ENCODE peak calls at places on chromosomes 4 and X, in nine cellular contexts. O is suprapubic skin; T is left lung; Q is CD4-positive, alpha-beta memory T cell; E is HAP-1; H is upper lobe of right lung; A is CD4-positive, CD25-positive, alpha-beta regulatory T cell; U is mammary epithelial cell; Y is keratinocyte. B is an unnamed sample. For H3K4me1, H3K27me3 and H3K9me3, the result is how much of the 10 kb centered on the place peaks cover.

GRCh38 chr4:99117876-99118693 is 26.0 kb downstream of the ADH4 start:
- DNase-seq in T (no peak), Y (no peak), U (no peak), A (no peak), Q (peak), O (no peak), H (no peak), E (peak), B (no peak)

GRCh38 chr4:82850684-82851083 is 40.3 kb downstream of the SEC31A start:
- DNase-seq in E (no peak), H (no peak), T (no peak), Q (no peak), Y (no peak), O (no peak), A (no peak), U (no peak), B (no peak)

GRCh38 chr4:156941940-156942548 is 29.6 kb downstream of the PDGFC start:
- DNase-seq in O (no peak), A (no peak), U (peak), Y (no peak), H (peak), E (peak), Q (no peak), T (peak), B (peak)

GRCh38 chr4:24394041-24394440 is 190.3 kb downstream of the DHX15 start:
- DNase-seq in T (no peak), O (no peak), H (no peak), Q (no peak), E (no peak), Y (peak), U (no peak), A (no peak), B (no peak)

GRCh38 chrX:54180403-54180802 is 2.7 kb downstream of the FAM120C start:
- DNase-seq in E (no peak), U (no peak), A (no peak), Y (no peak), T (no peak), H (no peak), O (no peak), Q (no peak), B (no peak)

GRCh38 chrX:132216806-132217202 is 2.4 kb downstream of the RAP2C start:
- DNase-seq in H (no peak), E (peak), Y (no peak), T (no peak), O (no peak), U (peak), Q (peak), A (peak), B (no peak)

GRCh38 chr4:99617374-99617773 is 40.3 kb downstream of the C4orf54 start:
- DNase-seq in A (no peak), U (no peak), Y (no peak), O (no peak), E (no peak), Q (no peak), T (no peak), H (no peak), B (no peak)

GRCh38 chrX:25726539-25726938 is 411.6 kb upstream of the MAGEB18 start:
- DNase-seq in E (no peak), Y (no peak), O (no peak), Q (no peak), U (no peak), A (no peak), H (no peak), T (no peak), B (no peak)

GRCh38 chr4:11232004-11232403 is 196.7 kb downstream of the HS3ST1 start:
- DNase-seq in U (no peak), A (no peak), E (no peak), Q (no peak), O (no peak), Y (no peak), H (no peak), T (no peak), B (no peak)

GRCh38 chr4:184169225-184169867 is 48.3 kb downstream of the ENPP6 start:
- DNase-seq in U (no peak), A (no peak), T (no peak), E (no peak), Y (no peak), Q (no peak), H (no peak), O (no peak), B (no peak)

GRCh38 chr4:65865489-65865888 is 195.2 kb upstream of the EPHA5 start:
- DNase-seq in O (no peak), Y (no peak), U (peak), A (no peak), H (no peak), E (peak), Q (no peak), T (no peak), B (peak)

GRCh38 chr4:10761903-10762302 is 77.3 kb upstream of the CLNK start:
- DNase-seq in H (no peak), E (no peak), Q (no peak), O (no peak), T (no peak), Y (no peak), U (no peak), A (no peak), B (no peak)

GRCh38 chr4:126144838-126145237 is 830.1 kb downstream of the FAT4 start:
- DNase-seq in O (no peak), T (no peak), Y (no peak), H (no peak), Q (no peak), E (no peak), A (no peak), U (no peak), B (no peak)

GRCh38 chr4:48635310-48635709 is 144.8 kb downstream of the FRYL start:
- DNase-seq in A (no peak), Q (no peak), T (no peak), H (no peak), O (no peak), Y (peak), U (peak), E (no peak), B (no peak)

GRCh38 chr4:38837849-38838248 is 18.8 kb downstream of the TLR6 start:
- DNase-seq in O (no peak), Q (peak), Y (no peak), A (no peak), T (no peak), E (no peak), U (peak), H (no peak), B (no peak)

GRCh38 chrX:70096052-70096451 is 33.8 kb downstream of the OTUD6A start:
- DNase-seq in Y (no peak), U (peak), T (no peak), E (no peak), H (no peak), A (no peak), Q (no peak), O (no peak), B (no peak)

GRCh38 chr4:113468165-113469022 is 293.1 kb downstream of the CAMK2D start:
- DNase-seq in H (peak), A (no peak), T (peak), O (no peak), U (peak), Y (peak), Q (no peak), E (no peak), B (peak)

GRCh38 chrX:123860983-123861382 is 1.1 kb downstream of the XIAP start:
- DNase-seq in A (no peak), Q (no peak), E (no peak), O (no peak), U (peak), Y (no peak), T (no peak), H (no peak), B (no peak)

GRCh38 chr4:173272987-173273386 is 61.2 kb downstream of the HMGB2 start:
- DNase-seq in O (no peak), T (no peak), E (no peak), U (peak), Q (no peak), A (no peak), Y (no peak), H (no peak), B (no peak)

GRCh38 chr4:47642985-47643745 is 158.1 kb downstream of the ATP10D start:
- DNase-seq in T (no peak), E (no peak), A (no peak), H (no peak), Y (no peak), O (no peak), Q (no peak), U (no peak), B (no peak)

GRCh38 chr4:129358571-129358970 is 262.6 kb downstream of the C4orf33 start:
- DNase-seq in E (no peak), U (peak), Q (no peak), A (no peak), O (no peak), H (no peak), T (no peak), Y (no peak), B (no peak)

GRCh38 chr4:185657191-185657590 is 121.9 kb upstream of the PDLIM3 start:
- DNase-seq in O (no peak), U (no peak), E (no peak), Q (no peak), T (no peak), Y (no peak), A (no peak), H (no peak), B (no peak)

GRCh38 chr4:69860007-69860406 is at the start of gene SULT1E1:
- DNase-seq in E (no peak), U (peak), H (no peak), A (no peak), Y (peak), T (no peak), O (no peak), Q (no peak), B (no peak)

GRCh38 chr4:80189956-80190671 is 7.2 kb upstream of the PRDM8 start:
- DNase-seq in H (no peak), E (no peak), A (no peak), O (no peak), Q (no peak), T (no peak), Y (no peak), U (no peak), B (no peak)

GRCh38 chr4:78757574-78757973 is 18.6 kb upstream of the BMP2K start:
- DNase-seq in Q (no peak), H (no peak), O (no peak), Y (no peak), A (no peak), U (no peak), T (no peak), E (no peak), B (no peak)

GRCh38 chr4:86556791-86557415 is 37.2 kb upstream of the PTPN13 start:
- DNase-seq in Q (no peak), O (no peak), T (no peak), A (no peak), U (peak), H (no peak), E (no peak), Y (no peak), B (no peak)

GRCh38 chrX:31227250-31227649 is 155.4 kb upstream of the FTHL17 start:
- DNase-seq in A (no peak), T (no peak), Y (no peak), H (no peak), U (no peak), E (no peak), O (no peak), Q (no peak), B (no peak)

GRCh38 chrX:134746379-134746723 is 88.1 kb upstream of the PLAC1 start:
- DNase-seq in H (no peak), E (no peak), A (no peak), Y (no peak), T (no peak), O (no peak), Q (no peak), U (no peak), B (no peak)

GRCh38 chr4:163048447-163048846 is 118.2 kb downstream of the NAF1 start:
- DNase-seq in U (peak), Q (no peak), H (no peak), E (peak), O (no peak), T (no peak), Y (no peak), A (no peak), B (no peak)

GRCh38 chrX:118726887-118727685 is at the start of gene IL13RA1:
- DNase-seq in A (no peak), O (peak), Q (no peak), Y (peak), H (peak), U (peak), E (peak), T (peak), B (no peak)

GRCh38 chr4:170497729-170498128 is 408.0 kb upstream of the AADAT start:
- DNase-seq in A (no peak), E (no peak), O (no peak), Q (no peak), Y (no peak), U (no peak), T (no peak), H (no peak), B (no peak)

GRCh38 chrX:74505437-74505836 is 84.1 kb downstream of the SLC16A2 start:
- DNase-seq in T (no peak), H (no peak), Y (no peak), E (no peak), U (no peak), Q (no peak), A (no peak), O (no peak), B (no peak)

GRCh38 chr4:113447695-113448265 is 313.8 kb downstream of the CAMK2D start:
- DNase-seq in E (no peak), Q (no peak), H (no peak), Y (no peak), O (no peak), A (no peak), U (no peak), T (peak), B (no peak)

GRCh38 chrX:154598656-154599055 is 13.7 kb downstream of the CTAG1A start:
- DNase-seq in A (no peak), H (no peak), O (no peak), Y (no peak), Q (no peak), T (no peak), U (no peak), E (no peak), B (no peak)

GRCh38 chr4:25884040-25884788 is 21.4 kb upstream of the SEL1L3 start:
- DNase-seq in U (peak), O (peak), E (no peak), Y (peak), A (no peak), T (no peak), Q (no peak), H (no peak), B (no peak)

GRCh38 chrX:123215397-123216089 is 31.5 kb downstream of the GRIA3 start:
- DNase-seq in O (no peak), H (no peak), U (no peak), A (no peak), Q (no peak), Y (no peak), T (no peak), E (no peak), B (no peak)

GRCh38 chrX:141341341-141341740 is 99.0 kb upstream of the SPANXC start:
- DNase-seq in T (no peak), U (peak), Y (no peak), O (no peak), A (no peak), H (no peak), E (no peak), Q (no peak), B (no peak)

DNA sequence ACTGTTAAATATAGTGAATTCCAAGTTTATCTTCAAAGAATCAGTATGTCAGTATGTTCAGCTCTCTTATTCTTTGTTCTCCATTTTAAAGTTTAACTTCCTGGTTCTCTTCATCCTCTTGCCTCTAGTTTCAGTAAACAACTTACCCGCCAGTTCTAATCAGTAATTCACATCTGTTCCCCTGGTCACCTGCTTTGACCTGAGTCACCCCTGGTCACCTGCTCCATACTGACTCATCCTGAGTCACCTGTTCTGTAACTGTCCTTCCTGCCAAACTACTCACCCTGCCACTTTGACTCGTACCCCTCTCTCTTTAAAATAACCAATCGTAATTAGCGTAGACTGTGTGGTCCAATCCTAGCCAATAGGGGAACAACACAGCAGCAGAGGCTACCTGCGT is 992.7 kb upstream of the HS3ST1 start:
- DNase-seq in Y (no peak), E (no peak), Q (no peak), H (no peak), A (no peak), U (peak), O (no peak), T (no peak), B (no peak)
- H3K4me1 ChIP-seq in Y (under half), E (under half), Q (under half), H (under half), A (under half), U (under half), O (under half), T (under half), B (under half)

GRCh38 chr4:13674971-13675370 is 47.4 kb upstream of the BOD1L1 start:
- DNase-seq in A (no peak), O (no peak), T (no peak), Q (no peak), U (no peak), E (no peak), Y (no peak), H (no peak), B (no peak)
- H3K27me3 ChIP-seq in A (under half), O (under half), T (under half), Q (under half), U (under half), E (under half), Y (under half), H (under half), B (under half)

GRCh38 chrX:47460561-47460960 is 22.5 kb downstream of the ZNF41 start:
- DNase-seq in U (no peak), E (no peak), T (no peak), O (no peak), Y (no peak), A (no peak), H (no peak), Q (no peak), B (no peak)
- H3K9me3 ChIP-seq in U (under half), E (under half), T (under half), O (under half), Y (under half), A (under half), H (under half), Q (under half), B (under half)

GRCh38 chr4:4856071-4857000 is 3.1 kb upstream of the MSX1 start:
- DNase-seq in Y (no peak), O (peak), Q (no peak), A (no peak), T (peak), H (peak), E (no peak), U (no peak), B (no peak)
- H3K4me1 ChIP-seq in Y (under half), O (half or more), Q (half or more), A (half or more), T (under half), H (under half), E (under half), U (under half), B (under half)

GRCh38 chrX:73446831-73447230 is at the start of gene CDX4:
- DNase-seq in O (no peak), U (no peak), Y (no peak), H (no peak), E (no peak), A (no peak), Q (no peak), T (no peak), B (no peak)
- H3K27me3 ChIP-seq in O (under half), U (under half), Y (under half), H (under half), E (under half), A (under half), Q (under half), T (under half), B (under half)

GRCh38 chrX:56000729-56001128 is 231.4 kb upstream of the KLF8 start:
- DNase-seq in Y (no peak), H (no peak), A (no peak), Q (no peak), U (no peak), T (no peak), E (no peak), O (no peak), B (no peak)

GRCh38 chrX:56000169-56000568 is 232.0 kb upstream of the KLF8 start:
- DNase-seq in U (no peak), E (no peak), Y (no peak), A (no peak), Q (no peak), H (no peak), T (no peak), O (no peak), B (no peak)

DNA sequence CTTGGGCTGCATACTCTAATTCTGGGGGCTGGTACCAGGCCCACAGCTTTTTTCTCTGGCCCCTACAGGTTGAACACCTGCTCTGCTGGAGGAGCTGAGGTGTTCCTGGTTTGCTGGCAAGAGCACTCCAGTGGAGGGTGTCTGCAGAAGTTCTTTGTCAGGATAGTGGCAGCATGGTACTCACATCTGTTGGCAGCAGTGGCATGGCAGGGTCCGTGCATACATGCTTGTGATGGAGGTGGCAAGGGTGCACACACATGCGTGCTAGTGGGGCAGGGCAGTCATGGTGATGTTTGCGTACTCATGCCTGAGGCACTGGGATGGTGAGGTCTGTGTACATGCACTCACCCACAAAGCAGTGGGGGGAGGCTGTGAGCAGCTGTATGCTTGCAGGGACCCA is 235.5 kb upstream of the KLF8 start:
- DNase-seq in Y (no peak), T (no peak), O (no peak), H (no peak), Q (no peak), U (no peak), A (no peak), E (no peak), B (no peak)
- H3K9me3 ChIP-seq in Y (under half), T (under half), O (under half), H (under half), Q (under half), U (under half), A (under half), E (under half), B (under half)

GRCh38 chr4:88604978-88605678 is 12.8 kb downstream of the HERC3 start:
- DNase-seq in T (no peak), O (no peak), Q (no peak), E (no peak), A (no peak), Y (no peak), U (no peak), H (no peak), B (no peak)
- H3K4me1 ChIP-seq in T (under half), O (under half), Q (half or more), E (under half), A (under half), Y (half or more), U (under half), H (under half), B (under half)

GRCh38 chrX:136477026-136477425 is 10.7 kb upstream of the BRS3 start:
- DNase-seq in U (no peak), T (no peak), A (no peak), E (peak), Y (no peak), O (no peak), Q (no peak), H (no peak), B (peak)
- H3K27me3 ChIP-seq in U (under half), T (under half), A (under half), E (under half), Y (under half), O (under half), Q (under half), H (under half), B (under half)